ENCODE peak calls at places on chromosomes 13 and 19, in nine cellular contexts. One of them, this sample, is unnamed.

GRCh38 chr13:99657848-99658265 is 156.6 kb downstream of the TM9SF2 start:
- DNase-seq in ovary: peak
- DNase-seq in activated CD4-positive, alpha-beta T cell treated with anti-CD3 and anti-CD28 coated beads for 4 hours: peak
- DNase-seq in activated naive CD4-positive, alpha-beta T cell treated with Interleukin-2 at 50 U/mL for 16 hours: peak
- DNase-seq in A549: peak
- DNase-seq in NCI-H345: no peak
- DNase-seq in cardiac fibroblast: peak
- DNase-seq in HuH-7.5: no peak
- DNase-seq in posterior cingulate gyrus: peak
- DNase-seq in this sample: peak

GRCh38 chr19:10861118-10861651 is 10.2 kb upstream of the CARM1 start:
- DNase-seq in ovary: no peak
- DNase-seq in activated CD4-positive, alpha-beta T cell treated with anti-CD3 and anti-CD28 coated beads for 4 hours: peak
- DNase-seq in activated naive CD4-positive, alpha-beta T cell treated with Interleukin-2 at 50 U/mL for 16 hours: peak
- DNase-seq in A549: peak
- DNase-seq in NCI-H345: no peak
- DNase-seq in cardiac fibroblast: peak
- DNase-seq in HuH-7.5: no peak
- DNase-seq in posterior cingulate gyrus: no peak
- DNase-seq in this sample: peak

GRCh38 chr19:6761053-6761676 is 6.1 kb downstream of the SH2D3A start:
- DNase-seq in ovary: no peak
- DNase-seq in activated CD4-positive, alpha-beta T cell treated with anti-CD3 and anti-CD28 coated beads for 4 hours: no peak
- DNase-seq in activated naive CD4-positive, alpha-beta T cell treated with Interleukin-2 at 50 U/mL for 16 hours: no peak
- DNase-seq in A549: peak
- DNase-seq in NCI-H345: no peak
- DNase-seq in cardiac fibroblast: peak
- DNase-seq in HuH-7.5: no peak
- DNase-seq in posterior cingulate gyrus: no peak
- DNase-seq in this sample: no peak

GRCh38 chr19:8069116-8069973 is 16.8 kb downstream of the CCL25 start:
- DNase-seq in ovary: no peak
- DNase-seq in activated CD4-positive, alpha-beta T cell treated with anti-CD3 and anti-CD28 coated beads for 4 hours: no peak
- DNase-seq in activated naive CD4-positive, alpha-beta T cell treated with Interleukin-2 at 50 U/mL for 16 hours: no peak
- DNase-seq in A549: peak
- DNase-seq in NCI-H345: peak
- DNase-seq in cardiac fibroblast: peak
- DNase-seq in HuH-7.5: no peak
- DNase-seq in posterior cingulate gyrus: no peak
- DNase-seq in this sample: no peak

GRCh38 chr19:46296722-46297431 is at the start of gene HIF3A:
- DNase-seq in ovary: peak
- DNase-seq in activated CD4-positive, alpha-beta T cell treated with anti-CD3 and anti-CD28 coated beads for 4 hours: no peak
- DNase-seq in activated naive CD4-positive, alpha-beta T cell treated with Interleukin-2 at 50 U/mL for 16 hours: no peak
- DNase-seq in A549: no peak
- DNase-seq in NCI-H345: peak
- DNase-seq in cardiac fibroblast: no peak
- DNase-seq in HuH-7.5: no peak
- DNase-seq in posterior cingulate gyrus: peak
- DNase-seq in this sample: no peak

GRCh38 chr13:47459512-47459911 is 541.6 kb downstream of the SUCLA2 start:
- DNase-seq in ovary: no peak
- DNase-seq in activated CD4-positive, alpha-beta T cell treated with anti-CD3 and anti-CD28 coated beads for 4 hours: no peak
- DNase-seq in activated naive CD4-positive, alpha-beta T cell treated with Interleukin-2 at 50 U/mL for 16 hours: no peak
- DNase-seq in A549: no peak
- DNase-seq in NCI-H345: no peak
- DNase-seq in cardiac fibroblast: peak
- DNase-seq in HuH-7.5: no peak
- DNase-seq in posterior cingulate gyrus: no peak
- DNase-seq in this sample: no peak

GRCh38 chr13:110448230-110448629 is 113.3 kb downstream of the RAB20 start:
- DNase-seq in ovary: no peak
- DNase-seq in activated CD4-positive, alpha-beta T cell treated with anti-CD3 and anti-CD28 coated beads for 4 hours: no peak
- DNase-seq in activated naive CD4-positive, alpha-beta T cell treated with Interleukin-2 at 50 U/mL for 16 hours: no peak
- DNase-seq in A549: no peak
- DNase-seq in NCI-H345: no peak
- DNase-seq in cardiac fibroblast: peak
- DNase-seq in HuH-7.5: no peak
- DNase-seq in posterior cingulate gyrus: no peak
- DNase-seq in this sample: peak

GRCh38 chr13:99161512-99161911 is 39.1 kb upstream of the UBAC2 start:
- DNase-seq in ovary: no peak
- DNase-seq in activated CD4-positive, alpha-beta T cell treated with anti-CD3 and anti-CD28 coated beads for 4 hours: no peak
- DNase-seq in activated naive CD4-positive, alpha-beta T cell treated with Interleukin-2 at 50 U/mL for 16 hours: no peak
- DNase-seq in A549: no peak
- DNase-seq in NCI-H345: no peak
- DNase-seq in cardiac fibroblast: no peak
- DNase-seq in HuH-7.5: no peak
- DNase-seq in posterior cingulate gyrus: no peak
- DNase-seq in this sample: no peak

GRCh38 chr19:37342753-37343152 is 28.1 kb upstream of the ZNF527 start:
- DNase-seq in ovary: no peak
- DNase-seq in activated CD4-positive, alpha-beta T cell treated with anti-CD3 and anti-CD28 coated beads for 4 hours: no peak
- DNase-seq in activated naive CD4-positive, alpha-beta T cell treated with Interleukin-2 at 50 U/mL for 16 hours: no peak
- DNase-seq in A549: no peak
- DNase-seq in NCI-H345: no peak
- DNase-seq in cardiac fibroblast: no peak
- DNase-seq in HuH-7.5: no peak
- DNase-seq in posterior cingulate gyrus: no peak
- DNase-seq in this sample: no peak

GRCh38 chr19:51359294-51359693 is 6.9 kb downstream of the ETFB start:
- DNase-seq in ovary: no peak
- DNase-seq in activated CD4-positive, alpha-beta T cell treated with anti-CD3 and anti-CD28 coated beads for 4 hours: no peak
- DNase-seq in activated naive CD4-positive, alpha-beta T cell treated with Interleukin-2 at 50 U/mL for 16 hours: no peak
- DNase-seq in A549: peak
- DNase-seq in NCI-H345: no peak
- DNase-seq in cardiac fibroblast: peak
- DNase-seq in HuH-7.5: no peak
- DNase-seq in posterior cingulate gyrus: no peak
- DNase-seq in this sample: peak

GRCh38 chr19:10295305-10295846 is 5.6 kb downstream of the ICAM5 start:
- DNase-seq in ovary: no peak
- DNase-seq in activated CD4-positive, alpha-beta T cell treated with anti-CD3 and anti-CD28 coated beads for 4 hours: peak
- DNase-seq in activated naive CD4-positive, alpha-beta T cell treated with Interleukin-2 at 50 U/mL for 16 hours: peak
- DNase-seq in A549: peak
- DNase-seq in NCI-H345: no peak
- DNase-seq in cardiac fibroblast: no peak
- DNase-seq in HuH-7.5: peak
- DNase-seq in posterior cingulate gyrus: no peak
- DNase-seq in this sample: no peak

GRCh38 chr19:47036233-47036651 is 12.2 kb downstream of the TMEM160 start:
- DNase-seq in ovary: no peak
- DNase-seq in activated CD4-positive, alpha-beta T cell treated with anti-CD3 and anti-CD28 coated beads for 4 hours: no peak
- DNase-seq in activated naive CD4-positive, alpha-beta T cell treated with Interleukin-2 at 50 U/mL for 16 hours: no peak
- DNase-seq in A549: peak
- DNase-seq in NCI-H345: peak
- DNase-seq in cardiac fibroblast: no peak
- DNase-seq in HuH-7.5: no peak
- DNase-seq in posterior cingulate gyrus: no peak
- DNase-seq in this sample: no peak

GRCh38 chr13:88246239-88246638 is 575.1 kb downstream of the SLITRK5 start:
- DNase-seq in ovary: no peak
- DNase-seq in activated CD4-positive, alpha-beta T cell treated with anti-CD3 and anti-CD28 coated beads for 4 hours: no peak
- DNase-seq in activated naive CD4-positive, alpha-beta T cell treated with Interleukin-2 at 50 U/mL for 16 hours: no peak
- DNase-seq in A549: no peak
- DNase-seq in NCI-H345: peak
- DNase-seq in cardiac fibroblast: no peak
- DNase-seq in HuH-7.5: no peak
- DNase-seq in posterior cingulate gyrus: no peak
- DNase-seq in this sample: no peak

GRCh38 chr13:86051134-86052103 is 252.2 kb upstream of the SLITRK6 start:
- DNase-seq in ovary: no peak
- DNase-seq in activated CD4-positive, alpha-beta T cell treated with anti-CD3 and anti-CD28 coated beads for 4 hours: no peak
- DNase-seq in activated naive CD4-positive, alpha-beta T cell treated with Interleukin-2 at 50 U/mL for 16 hours: no peak
- DNase-seq in A549: peak
- DNase-seq in NCI-H345: peak
- DNase-seq in cardiac fibroblast: no peak
- DNase-seq in HuH-7.5: no peak
- DNase-seq in posterior cingulate gyrus: no peak
- DNase-seq in this sample: no peak

GRCh38 chr19:8017808-8018207 is 12.4 kb upstream of the ELAVL1 start:
- DNase-seq in ovary: no peak
- DNase-seq in activated CD4-positive, alpha-beta T cell treated with anti-CD3 and anti-CD28 coated beads for 4 hours: peak
- DNase-seq in activated naive CD4-positive, alpha-beta T cell treated with Interleukin-2 at 50 U/mL for 16 hours: peak
- DNase-seq in A549: no peak
- DNase-seq in NCI-H345: no peak
- DNase-seq in cardiac fibroblast: no peak
- DNase-seq in HuH-7.5: no peak
- DNase-seq in posterior cingulate gyrus: no peak
- DNase-seq in this sample: no peak

GRCh38 chr19:45881909-45882528 is 3.9 kb downstream of the IRF2BP1 start:
- DNase-seq in ovary: no peak
- DNase-seq in activated CD4-positive, alpha-beta T cell treated with anti-CD3 and anti-CD28 coated beads for 4 hours: no peak
- DNase-seq in activated naive CD4-positive, alpha-beta T cell treated with Interleukin-2 at 50 U/mL for 16 hours: no peak
- DNase-seq in A549: no peak
- DNase-seq in NCI-H345: no peak
- DNase-seq in cardiac fibroblast: no peak
- DNase-seq in HuH-7.5: peak
- DNase-seq in posterior cingulate gyrus: no peak
- DNase-seq in this sample: no peak

GRCh38 chr13:44191504-44192171 is 182.0 kb upstream of the SERP2 start:
- DNase-seq in ovary: peak
- DNase-seq in activated CD4-positive, alpha-beta T cell treated with anti-CD3 and anti-CD28 coated beads for 4 hours: peak
- DNase-seq in activated naive CD4-positive, alpha-beta T cell treated with Interleukin-2 at 50 U/mL for 16 hours: peak
- DNase-seq in A549: peak
- DNase-seq in NCI-H345: peak
- DNase-seq in cardiac fibroblast: peak
- DNase-seq in HuH-7.5: peak
- DNase-seq in posterior cingulate gyrus: peak
- DNase-seq in this sample: peak

GRCh38 chr13:36362251-36362650 is 16.1 kb upstream of the SPART start:
- DNase-seq in ovary: no peak
- DNase-seq in activated CD4-positive, alpha-beta T cell treated with anti-CD3 and anti-CD28 coated beads for 4 hours: no peak
- DNase-seq in activated naive CD4-positive, alpha-beta T cell treated with Interleukin-2 at 50 U/mL for 16 hours: no peak
- DNase-seq in A549: peak
- DNase-seq in NCI-H345: no peak
- DNase-seq in cardiac fibroblast: peak
- DNase-seq in HuH-7.5: no peak
- DNase-seq in posterior cingulate gyrus: no peak
- DNase-seq in this sample: peak

GRCh38 chr13:94154362-94154761 is 325.1 kb downstream of the DCT start:
- DNase-seq in ovary: no peak
- DNase-seq in activated CD4-positive, alpha-beta T cell treated with anti-CD3 and anti-CD28 coated beads for 4 hours: no peak
- DNase-seq in activated naive CD4-positive, alpha-beta T cell treated with Interleukin-2 at 50 U/mL for 16 hours: no peak
- DNase-seq in A549: no peak
- DNase-seq in NCI-H345: no peak
- DNase-seq in cardiac fibroblast: peak
- DNase-seq in HuH-7.5: no peak
- DNase-seq in posterior cingulate gyrus: no peak
- DNase-seq in this sample: peak

GRCh38 chr13:44220948-44221347 is 152.7 kb upstream of the SERP2 start:
- DNase-seq in ovary: no peak
- DNase-seq in activated CD4-positive, alpha-beta T cell treated with anti-CD3 and anti-CD28 coated beads for 4 hours: no peak
- DNase-seq in activated naive CD4-positive, alpha-beta T cell treated with Interleukin-2 at 50 U/mL for 16 hours: no peak
- DNase-seq in A549: no peak
- DNase-seq in NCI-H345: peak
- DNase-seq in cardiac fibroblast: peak
- DNase-seq in HuH-7.5: no peak
- DNase-seq in posterior cingulate gyrus: no peak
- DNase-seq in this sample: no peak

GRCh38 chr13:25489238-25489637 is 117.5 kb downstream of the ATP8A2 start:
- DNase-seq in ovary: no peak
- DNase-seq in activated CD4-positive, alpha-beta T cell treated with anti-CD3 and anti-CD28 coated beads for 4 hours: no peak
- DNase-seq in activated naive CD4-positive, alpha-beta T cell treated with Interleukin-2 at 50 U/mL for 16 hours: no peak
- DNase-seq in A549: no peak
- DNase-seq in NCI-H345: no peak
- DNase-seq in cardiac fibroblast: no peak
- DNase-seq in HuH-7.5: no peak
- DNase-seq in posterior cingulate gyrus: peak
- DNase-seq in this sample: no peak

GRCh38 chr13:110556224-110556606 is 5.3 kb downstream of the RAB20 start:
- DNase-seq in ovary: no peak
- DNase-seq in activated CD4-positive, alpha-beta T cell treated with anti-CD3 and anti-CD28 coated beads for 4 hours: no peak
- DNase-seq in activated naive CD4-positive, alpha-beta T cell treated with Interleukin-2 at 50 U/mL for 16 hours: no peak
- DNase-seq in A549: no peak
- DNase-seq in NCI-H345: no peak
- DNase-seq in cardiac fibroblast: no peak
- DNase-seq in HuH-7.5: no peak
- DNase-seq in posterior cingulate gyrus: no peak
- DNase-seq in this sample: no peak

GRCh38 chr19:42985588-42985987 is 40.7 kb downstream of the PSG11 start:
- DNase-seq in ovary: no peak
- DNase-seq in activated CD4-positive, alpha-beta T cell treated with anti-CD3 and anti-CD28 coated beads for 4 hours: no peak
- DNase-seq in activated naive CD4-positive, alpha-beta T cell treated with Interleukin-2 at 50 U/mL for 16 hours: no peak
- DNase-seq in A549: no peak
- DNase-seq in NCI-H345: no peak
- DNase-seq in cardiac fibroblast: no peak
- DNase-seq in HuH-7.5: no peak
- DNase-seq in posterior cingulate gyrus: no peak
- DNase-seq in this sample: no peak

GRCh38 chr19:49690656-49691242 is at the start of gene CPT1C:
- DNase-seq in ovary: peak
- DNase-seq in activated CD4-positive, alpha-beta T cell treated with anti-CD3 and anti-CD28 coated beads for 4 hours: peak
- DNase-seq in activated naive CD4-positive, alpha-beta T cell treated with Interleukin-2 at 50 U/mL for 16 hours: peak
- DNase-seq in A549: no peak
- DNase-seq in NCI-H345: peak
- DNase-seq in cardiac fibroblast: peak
- DNase-seq in HuH-7.5: no peak
- DNase-seq in posterior cingulate gyrus: peak
- DNase-seq in this sample: peak

GRCh38 chr13:114154476-114154875 is 22.1 kb upstream of the RASA3 start:
- DNase-seq in ovary: no peak
- DNase-seq in activated CD4-positive, alpha-beta T cell treated with anti-CD3 and anti-CD28 coated beads for 4 hours: no peak
- DNase-seq in activated naive CD4-positive, alpha-beta T cell treated with Interleukin-2 at 50 U/mL for 16 hours: no peak
- DNase-seq in A549: no peak
- DNase-seq in NCI-H345: no peak
- DNase-seq in cardiac fibroblast: no peak
- DNase-seq in HuH-7.5: no peak
- DNase-seq in posterior cingulate gyrus: no peak
- DNase-seq in this sample: no peak

GRCh38 chr19:14004619-14005380 is 1.3 kb downstream of the RFX1 start:
- DNase-seq in ovary: no peak
- DNase-seq in activated CD4-positive, alpha-beta T cell treated with anti-CD3 and anti-CD28 coated beads for 4 hours: no peak
- DNase-seq in activated naive CD4-positive, alpha-beta T cell treated with Interleukin-2 at 50 U/mL for 16 hours: no peak
- DNase-seq in A549: no peak
- DNase-seq in NCI-H345: no peak
- DNase-seq in cardiac fibroblast: peak
- DNase-seq in HuH-7.5: peak
- DNase-seq in posterior cingulate gyrus: peak
- DNase-seq in this sample: no peak

GRCh38 chr19:40601061-40601973 is at the start of gene LTBP4:
- DNase-seq in ovary: peak
- DNase-seq in activated CD4-positive, alpha-beta T cell treated with anti-CD3 and anti-CD28 coated beads for 4 hours: no peak
- DNase-seq in activated naive CD4-positive, alpha-beta T cell treated with Interleukin-2 at 50 U/mL for 16 hours: peak
- DNase-seq in A549: no peak
- DNase-seq in NCI-H345: peak
- DNase-seq in cardiac fibroblast: peak
- DNase-seq in HuH-7.5: peak
- DNase-seq in posterior cingulate gyrus: no peak
- DNase-seq in this sample: no peak

GRCh38 chr13:112068531-112069062 is 1.6 kb downstream of the SOX1 start:
- DNase-seq in ovary: no peak
- DNase-seq in activated CD4-positive, alpha-beta T cell treated with anti-CD3 and anti-CD28 coated beads for 4 hours: no peak
- DNase-seq in activated naive CD4-positive, alpha-beta T cell treated with Interleukin-2 at 50 U/mL for 16 hours: no peak
- DNase-seq in A549: no peak
- DNase-seq in NCI-H345: no peak
- DNase-seq in cardiac fibroblast: no peak
- DNase-seq in HuH-7.5: no peak
- DNase-seq in posterior cingulate gyrus: no peak
- DNase-seq in this sample: no peak